ENCODE peak calls at places on chromosomes 13 and 19, in five cellular contexts. N is fibroblast of mammary gland, A is heart left ventricle, S is cardiac muscle cell, V is left ventricle myocardium inferior. K is an unnamed sample.

GRCh38 chr13:28716511-28716910 is 2.3 kb downstream of the SLC46A3 start:
- DNase-seq in N (peak; percentile 92), A (peak; percentile 65), S (no peak), V (peak; percentile 30), K (no peak)

GRCh38 chr19:8615813-8616596 is 5.5 kb upstream of the ADAMTS10 start:
- DNase-seq in N (peak; percentile 49), A (no peak), S (peak; percentile 60), V (peak; percentile 51), K (no peak)

GRCh38 chr13:109869312-109870237 is 83.2 kb upstream of the IRS2 start:
- DNase-seq in N (no peak), A (peak; percentile 73), S (no peak), V (peak; percentile 81), K (no peak)

GRCh38 chr13:97892717-97893116 is 60.8 kb upstream of the IPO5 start:
- DNase-seq in N (peak; percentile 69), A (no peak), S (no peak), V (no peak), K (no peak)

GRCh38 chr19:48738557-48739399 is 1.6 kb downstream of the RASIP1 start:
- DNase-seq in N (peak; percentile 61), A (peak; percentile 95), S (peak; percentile 97), V (peak; percentile 94), K (peak; percentile 98)

GRCh38 chr19:54803410-54803809 is at the start of gene KIR2DL4:
- DNase-seq in N (no peak), A (no peak), S (no peak), V (no peak), K (no peak)

GRCh38 chr19:58009666-58010301 is 7.2 kb upstream of the ZNF606 start:
- DNase-seq in N (peak; percentile 79), A (peak; percentile 87), S (peak; percentile 95), V (peak; percentile 85), K (no peak)

GRCh38 chr13:24165746-24166145 is 5.2 kb downstream of the SPATA13 start:
- DNase-seq in N (peak; percentile 70), A (no peak), S (no peak), V (no peak), K (no peak)

GRCh38 chr13:30835442-30835841 is 70.6 kb upstream of the MEDAG start:
- DNase-seq in N (no peak), A (no peak), S (no peak), V (no peak), K (no peak)

GRCh38 chr19:14871619-14872230 is 14.2 kb downstream of the OR7A17 start:
- DNase-seq in N (peak; percentile 11), A (no peak), S (no peak), V (no peak), K (no peak)

GRCh38 chr13:112875627-112876026 is 93.4 kb upstream of the MCF2L start:
- DNase-seq in N (no peak), A (no peak), S (no peak), V (peak; percentile 0), K (no peak)

GRCh38 chr19:14337510-14337909 is 43.7 kb upstream of the ADGRE5 start:
- DNase-seq in N (peak; percentile 35), A (no peak), S (no peak), V (no peak), K (no peak)

GRCh38 chr13:31913459-31913858 is 118.1 kb upstream of the FRY start:
- DNase-seq in N (peak; percentile 22), A (no peak), S (no peak), V (no peak), K (no peak)

GRCh38 chr13:98890920-98891319 is 86.9 kb downstream of the DOCK9 start:
- DNase-seq in N (no peak), A (no peak), S (no peak), V (no peak), K (no peak)

GRCh38 chr13:105914637-105915036 is 620.8 kb downstream of the EFNB2 start:
- DNase-seq in N (peak; percentile 88), A (no peak), S (peak; percentile 42), V (no peak), K (no peak)

GRCh38 chr13:112575680-112576079 is 12.3 kb downstream of the TUBGCP3 start:
- DNase-seq in N (peak; percentile 40), A (no peak), S (no peak), V (no peak), K (no peak)

GRCh38 chr19:5038631-5039271 is 69.8 kb downstream of the KDM4B start:
- DNase-seq in N (peak; percentile 37), A (no peak), S (no peak), V (no peak), K (no peak)

GRCh38 chr13:43522788-43523187 is 264.0 kb downstream of the ENOX1 start:
- DNase-seq in N (peak; percentile 83), A (no peak), S (no peak), V (no peak), K (no peak)

GRCh38 chr19:1884291-1884718 is 991 bp downstream of the ABHD17A start:
- DNase-seq in N (no peak), A (no peak), S (no peak), V (no peak), K (no peak)

GRCh38 chr13:95117092-95117491 is 184.2 kb downstream of the ABCC4 start:
- DNase-seq in N (no peak), A (no peak), S (no peak), V (no peak), K (no peak)

GRCh38 chr13:76745246-76746200 is 140.7 kb downstream of the KCTD12 start:
- DNase-seq in N (no peak), A (no peak), S (no peak), V (no peak), K (no peak)

GRCh38 chr19:13621413-13621812 is 115.1 kb upstream of the CACNA1A start:
- DNase-seq in N (peak; percentile 97), A (no peak), S (no peak), V (no peak), K (no peak)

GRCh38 chr19:4345656-4346383 is 2.5 kb downstream of the MPND start:
- DNase-seq in N (no peak), A (no peak), S (no peak), V (no peak), K (no peak)

GRCh38 chr19:10681658-10682057 is 19.6 kb upstream of the QTRT1 start:
- DNase-seq in N (no peak), A (no peak), S (no peak), V (no peak), K (no peak)

GRCh38 chr13:72097568-72097967 is 230.6 kb upstream of the DACH1 start:
- DNase-seq in N (no peak), A (no peak), S (no peak), V (no peak), K (no peak)

GRCh38 chr13:65959305-65959704 is 1270.8 kb downstream of the PCDH9 start:
- DNase-seq in N (no peak), A (no peak), S (no peak), V (no peak), K (no peak)

GRCh38 chr19:13154241-13154778 is 4.1 kb downstream of the IER2 start:
- DNase-seq in N (peak; percentile 95), A (peak; percentile 93), S (peak; percentile 68), V (peak; percentile 93), K (no peak)

GRCh38 chr13:21742041-21742440 is 71.2 kb downstream of the FGF9 start:
- DNase-seq in N (no peak), A (no peak), S (no peak), V (no peak), K (no peak)

GRCh38 chr13:89695343-89696257 is 1651.9 kb upstream of the MIR17HG start:
- DNase-seq in N (peak; percentile 34), A (no peak), S (peak; percentile 68), V (no peak), K (no peak)

GRCh38 chr19:18205180-18205915 is 1.5 kb upstream of the RAB3A start:
- DNase-seq in N (peak; percentile 69), A (peak; percentile 92), S (peak; percentile 82), V (peak; percentile 86), K (no peak)

GRCh38 chr19:42450314-42450934 is 7.7 kb upstream of the CXCL17 start:
- DNase-seq in N (peak; percentile 88), A (peak; percentile 80), S (peak; percentile 88), V (peak; percentile 64), K (no peak)

GRCh38 chr13:90562388-90562787 is 785.1 kb upstream of the MIR17HG start:
- DNase-seq in N (no peak), A (no peak), S (no peak), V (no peak), K (no peak)

GRCh38 chr19:10286803-10287737 is at the start of gene ICAM4:
- DNase-seq in N (no peak), A (peak; percentile 84), S (peak; percentile 71), V (peak; percentile 87), K (no peak)

GRCh38 chr13:44313674-44314073 is 60.0 kb upstream of the SERP2 start:
- DNase-seq in N (peak; percentile 97), A (no peak), S (no peak), V (no peak), K (no peak)

GRCh38 chr13:44299142-44299541 is 74.5 kb upstream of the SERP2 start:
- DNase-seq in N (peak; percentile 64), A (no peak), S (no peak), V (no peak), K (no peak)

GRCh38 chr19:41945135-41945766 is 13.9 kb downstream of the RABAC1 start:
- DNase-seq in N (no peak), A (no peak), S (no peak), V (no peak), K (no peak)

GRCh38 chr19:13794388-13794751 is 873 bp upstream of the ZSWIM4 start:
- DNase-seq in N (peak; percentile 97), A (peak; percentile 83), S (no peak), V (peak; percentile 83), K (no peak)

GRCh38 chr19:36605101-36605838 is at the start of gene ZNF382:
- DNase-seq in N (peak; percentile 61), A (peak; percentile 85), S (peak; percentile 87), V (peak; percentile 83), K (peak; percentile 88)

DNA sequence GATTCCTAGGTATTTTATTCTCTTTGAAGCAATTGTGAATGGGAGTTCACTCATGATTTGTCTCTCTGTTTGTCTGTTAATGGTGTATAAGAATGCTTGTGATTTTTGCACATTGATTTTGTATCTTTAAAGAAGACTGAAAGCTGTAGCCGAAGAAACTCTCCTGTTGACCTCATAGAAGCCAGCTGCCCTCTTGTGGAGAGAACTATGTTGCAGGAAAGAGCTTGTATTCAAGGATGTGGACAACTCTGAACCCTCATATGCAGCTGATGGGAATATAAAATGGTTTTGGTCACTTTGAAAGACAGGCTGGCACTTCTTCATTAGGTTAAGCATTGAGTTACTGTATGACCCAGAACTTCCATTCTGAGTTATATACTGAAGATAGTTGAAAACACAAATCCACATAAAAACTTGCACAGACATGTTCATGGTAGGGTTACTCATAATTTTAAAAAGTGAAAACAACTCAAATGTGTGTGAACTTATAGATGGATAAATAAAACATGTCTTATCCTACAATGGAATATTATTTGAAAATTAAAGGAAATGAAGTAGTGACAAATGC is 65.8 kb upstream of the SLITRK6 start:
- DNase-seq in N (peak; percentile 2), A (no peak), S (peak; percentile 35), V (no peak), K (no peak)
- TF ChIP-seq CTCF in N (peak; percentile 8), A (no peak), S (no peak), V (no peak), K (peak; percentile 68)

GRCh38 chr13:39600766-39601165 is 2.2 kb downstream of the LHFPL6 start:
- DNase-seq in N (peak; percentile 48), A (peak; percentile 74), S (no peak), V (peak; percentile 60), K (no peak)
- TF ChIP-seq CTCF in N (peak; percentile 42), A (peak; percentile 65), S (peak; percentile 35), V (peak; percentile 65), K (peak; percentile 42)

GRCh38 chr13:88144580-88144979 is 473.4 kb downstream of the SLITRK5 start:
- DNase-seq in N (no peak), A (no peak), S (no peak), V (no peak), K (no peak)
- TF ChIP-seq CTCF in N (no peak), A (no peak), S (no peak), V (no peak), K (no peak)

GRCh38 chr19:38384209-38385027 is 3.4 kb downstream of the GGN start:
- DNase-seq in N (no peak), A (no peak), S (peak; percentile 38), V (no peak), K (no peak)
- TF ChIP-seq CTCF in N (peak; percentile 26), A (no peak), S (peak; percentile 46), V (no peak), K (peak; percentile 31)

K was measured in type B pancreatic cell.